ENCODE peak calls at places on chromosomes 11 and 22, in ten cellular contexts. D is epithelial cell of proximal tubule, J is adrenal gland, R is PC-9, P is fibroblast of pulmonary artery, X is heart right ventricle, B is AG04449, M is coronary artery, V is body of pancreas, Z is IMR-90. C is an unnamed sample.
A peak's percentile ranks its signal among the peaks of the same experiment; 100 is the strongest.

GRCh38 chr11:33996498-33997454 is 54.8 kb upstream of the CAPRIN1 start:
- DNase-seq in J (peak; percentile 68), Z (peak; percentile 65), B (no peak), P (peak; percentile 79), X (peak; percentile 71), V (peak; percentile 81), M (no peak), D (no peak), R (peak; percentile 81), C (peak; percentile 76)

GRCh38 chr11:65932558-65932919 is 12.7 kb upstream of the TSGA10IP start:
- DNase-seq in D (no peak), P (peak; percentile 22), J (no peak), V (no peak), M (no peak), X (no peak), Z (no peak), R (no peak), B (no peak), C (no peak)

GRCh38 chr11:47500121-47500520 is 51.2 kb upstream of the RAPSN start:
- DNase-seq in P (no peak), R (no peak), B (no peak), V (no peak), D (no peak), J (no peak), M (no peak), X (no peak), Z (no peak), C (no peak)

GRCh38 chr11:73995731-73996130 is 13.1 kb upstream of the UCP2 start:
- DNase-seq in J (no peak), P (no peak), Z (no peak), M (no peak), B (no peak), X (no peak), V (no peak), R (no peak), D (no peak), C (no peak)

GRCh38 chr11:28505216-28505615 is 397.0 kb downstream of the METTL15 start:
- DNase-seq in X (no peak), V (no peak), J (no peak), B (no peak), R (no peak), Z (no peak), D (no peak), P (no peak), M (no peak), C (no peak)

GRCh38 chr11:1566381-1567051 is 5.6 kb downstream of the DUSP8 start:
- DNase-seq in V (no peak), D (no peak), P (no peak), B (no peak), R (no peak), X (no peak), J (peak; percentile 5), M (no peak), Z (no peak), C (peak; percentile 64)

GRCh38 chr11:82462588-82462987 is 271.1 kb downstream of the FAM181B start:
- DNase-seq in J (no peak), M (no peak), X (no peak), D (no peak), V (no peak), P (no peak), B (no peak), Z (no peak), R (no peak), C (no peak)

GRCh38 chr11:2076441-2076840 is 62.7 kb downstream of the IGF2 start:
- DNase-seq in Z (no peak), B (no peak), P (no peak), J (no peak), M (no peak), R (no peak), X (no peak), V (no peak), D (no peak), C (no peak)

GRCh38 chr11:113806403-113806802 is 26.8 kb downstream of the CLDN25 start:
- DNase-seq in D (no peak), J (no peak), B (no peak), X (no peak), M (no peak), Z (peak; percentile 7), V (peak; percentile 11), R (peak; percentile 5), P (peak; percentile 29), C (no peak)

GRCh38 chr11:83801799-83802198 is 515.6 kb upstream of the CCDC90B start:
- DNase-seq in X (no peak), B (no peak), M (no peak), P (no peak), V (no peak), R (no peak), J (no peak), D (no peak), Z (no peak), C (no peak)
- TF ChIP-seq CTCF in X (no peak), B (no peak), M (no peak), P (peak; percentile 20), V (peak; percentile 9), R (peak; percentile 41), J (no peak), D (peak; percentile 42), Z (no peak), C (peak; percentile 43)

GRCh38 chr22:23750744-23751440 is at the start of gene ZNF70:
- DNase-seq in V (peak; percentile 96), M (peak; percentile 85), R (peak; percentile 84), Z (peak; percentile 74), X (peak; percentile 78), D (no peak), J (peak; percentile 87), B (no peak), P (peak; percentile 72), C (peak; percentile 93)
- TF ChIP-seq CTCF in V (no peak), M (no peak), R (no peak), Z (peak; percentile 9), X (peak; percentile 39), D (peak; percentile 27), J (peak; percentile 18), B (peak; percentile 37), P (no peak), C (peak; percentile 55)

GRCh38 chr22:41050873-41051272 is 41.5 kb upstream of the EP300 start:
- DNase-seq in D (no peak), Z (no peak), P (no peak), X (no peak), M (no peak), R (no peak), J (no peak), V (no peak), B (no peak), C (no peak)
- TF ChIP-seq CTCF in D (peak; percentile 9), Z (peak; percentile 27), P (no peak), X (no peak), M (no peak), R (no peak), J (no peak), V (no peak), B (peak; percentile 31), C (peak; percentile 33)

DNA sequence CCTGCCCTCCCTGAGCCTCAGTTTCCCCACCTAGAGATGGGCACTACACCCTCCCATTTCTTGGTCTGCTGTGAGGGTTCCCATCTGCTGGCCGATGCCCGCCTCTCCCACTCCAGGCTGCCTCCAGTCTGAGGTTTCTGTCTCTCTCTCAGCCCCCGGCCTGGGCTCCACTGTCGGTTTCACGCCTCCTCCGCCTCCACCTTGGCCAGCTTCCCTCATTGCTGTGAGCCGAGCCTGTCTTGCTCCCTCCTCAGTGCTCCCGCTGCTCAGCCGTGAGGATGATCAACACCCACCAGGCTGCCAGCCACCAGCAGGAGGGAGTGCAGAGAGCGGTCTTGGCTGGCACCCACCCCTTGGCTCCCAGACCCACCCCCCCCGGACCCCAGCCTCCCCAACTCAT is 61.0 kb downstream of the CYTH4 start:
- DNase-seq in J (no peak), X (no peak), D (no peak), V (no peak), Z (no peak), B (no peak), M (no peak), R (no peak), P (no peak), C (no peak)
- TF ChIP-seq CTCF in J (no peak), X (no peak), D (no peak), V (no peak), Z (no peak), B (no peak), M (no peak), R (no peak), P (no peak), C (no peak)

GRCh38 chr22:37824674-37825641 is 1.8 kb downstream of the GALR3 start:
- DNase-seq in X (no peak), Z (no peak), B (no peak), P (no peak), D (no peak), J (no peak), R (no peak), M (no peak), V (no peak), C (no peak)
- TF ChIP-seq CTCF in X (no peak), Z (no peak), B (no peak), P (no peak), D (no peak), J (no peak), R (no peak), M (no peak), V (no peak), C (no peak)

GRCh38 chr11:31799036-31799793 is 11.9 kb downstream of the PAX6 start:
- DNase-seq in V (no peak), J (no peak), B (no peak), R (no peak), X (no peak), P (no peak), M (no peak), D (no peak), Z (no peak), C (no peak)
- TF ChIP-seq CTCF in V (no peak), J (no peak), B (no peak), R (no peak), X (no peak), P (no peak), M (no peak), D (no peak), Z (no peak), C (peak; percentile 12)

C was measured in type B pancreatic cell.